ENCODE peak calls at places on chromosomes 13 and 19, in five cellular contexts. One of them, this sample, is unnamed. For H3K36me3, the result is how much of the 10 kb centered on the place peaks cover.

GRCh38 chr19:19214892-19215291 is 3.1 kb downstream of the NCAN start:
- DNase-seq in lower lobe of right lung: no peak
- DNase-seq in transverse colon: no peak
- DNase-seq in prostate gland: no peak
- DNase-seq in small intestine: no peak
- DNase-seq in this sample: no peak

GRCh38 chr13:80931766-80932165 is 590.8 kb upstream of the SPRY2 start:
- DNase-seq in lower lobe of right lung: no peak
- DNase-seq in transverse colon: no peak
- DNase-seq in prostate gland: no peak
- DNase-seq in small intestine: no peak
- DNase-seq in this sample: no peak

GRCh38 chr19:6970021-6970420 is 51.2 kb downstream of the MBD3L2B start:
- DNase-seq in lower lobe of right lung: no peak
- DNase-seq in transverse colon: no peak
- DNase-seq in prostate gland: no peak
- DNase-seq in small intestine: no peak
- DNase-seq in this sample: no peak

GRCh38 chr19:46101293-46101692 is 23.2 kb downstream of the IGFL3 start:
- DNase-seq in lower lobe of right lung: no peak
- DNase-seq in transverse colon: no peak
- DNase-seq in prostate gland: no peak
- DNase-seq in small intestine: peak
- DNase-seq in this sample: no peak

GRCh38 chr19:32458500-32459123 is 53.0 kb downstream of the DPY19L3 start:
- DNase-seq in lower lobe of right lung: no peak
- DNase-seq in transverse colon: no peak
- DNase-seq in prostate gland: no peak
- DNase-seq in small intestine: no peak
- DNase-seq in this sample: no peak

GRCh38 chr13:51764184-51765141 is 39.5 kb downstream of the DHRS12 start:
- DNase-seq in lower lobe of right lung: no peak
- DNase-seq in transverse colon: peak
- DNase-seq in prostate gland: no peak
- DNase-seq in small intestine: peak
- DNase-seq in this sample: peak

GRCh38 chr13:91955546-91956355 is 557.3 kb downstream of the GPC5 start:
- DNase-seq in lower lobe of right lung: peak
- DNase-seq in transverse colon: no peak
- DNase-seq in prostate gland: no peak
- DNase-seq in small intestine: no peak
- DNase-seq in this sample: no peak

GRCh38 chr19:30373593-30373992 is 1.4 kb downstream of the ZNF536 start:
- DNase-seq in lower lobe of right lung: no peak
- DNase-seq in transverse colon: no peak
- DNase-seq in prostate gland: no peak
- DNase-seq in small intestine: no peak
- DNase-seq in this sample: no peak

GRCh38 chr19:42234364-42234763 is 8.0 kb downstream of the GSK3A start:
- DNase-seq in lower lobe of right lung: no peak
- DNase-seq in transverse colon: no peak
- DNase-seq in prostate gland: no peak
- DNase-seq in small intestine: no peak
- DNase-seq in this sample: no peak

GRCh38 chr13:33284916-33285315 is 639 bp downstream of the STARD13 start:
- DNase-seq in lower lobe of right lung: no peak
- DNase-seq in transverse colon: no peak
- DNase-seq in prostate gland: no peak
- DNase-seq in small intestine: peak
- DNase-seq in this sample: no peak

GRCh38 chr19:18438331-18439024 is 545 bp upstream of the ISYNA1 start:
- DNase-seq in lower lobe of right lung: no peak
- DNase-seq in transverse colon: no peak
- DNase-seq in prostate gland: peak
- DNase-seq in small intestine: no peak
- DNase-seq in this sample: peak

GRCh38 chr13:21663197-21663596 is 7.7 kb upstream of the FGF9 start:
- DNase-seq in lower lobe of right lung: no peak
- DNase-seq in transverse colon: peak
- DNase-seq in prostate gland: no peak
- DNase-seq in small intestine: peak
- DNase-seq in this sample: no peak

GRCh38 chr19:45406165-45406956 is at the start of gene POLR1G:
- DNase-seq in lower lobe of right lung: peak
- DNase-seq in transverse colon: peak
- DNase-seq in prostate gland: peak
- DNase-seq in small intestine: peak
- DNase-seq in this sample: peak

GRCh38 chr19:34150558-34150957 is 21.7 kb upstream of the LSM14A start:
- DNase-seq in lower lobe of right lung: no peak
- DNase-seq in transverse colon: no peak
- DNase-seq in prostate gland: no peak
- DNase-seq in small intestine: no peak
- DNase-seq in this sample: no peak

GRCh38 chr13:83151308-83151660 is 731.0 kb downstream of the SLITRK1 start:
- DNase-seq in lower lobe of right lung: no peak
- DNase-seq in transverse colon: no peak
- DNase-seq in prostate gland: no peak
- DNase-seq in small intestine: no peak
- DNase-seq in this sample: no peak

GRCh38 chr13:109998808-109999528 is 212.6 kb upstream of the IRS2 start:
- DNase-seq in lower lobe of right lung: no peak
- DNase-seq in transverse colon: no peak
- DNase-seq in prostate gland: no peak
- DNase-seq in small intestine: no peak
- DNase-seq in this sample: no peak

GRCh38 chr19:55443045-55443823 is at the start of gene SHISA7:
- DNase-seq in lower lobe of right lung: no peak
- DNase-seq in transverse colon: no peak
- DNase-seq in prostate gland: no peak
- DNase-seq in small intestine: no peak
- DNase-seq in this sample: no peak

GRCh38 chr19:14383898-14384669 is 2.8 kb downstream of the ADGRE5 start:
- DNase-seq in lower lobe of right lung: peak
- DNase-seq in transverse colon: peak
- DNase-seq in prostate gland: no peak
- DNase-seq in small intestine: peak
- DNase-seq in this sample: no peak

GRCh38 chr19:33323093-33323820 is 20.9 kb upstream of the CEBPA start:
- DNase-seq in lower lobe of right lung: no peak
- DNase-seq in transverse colon: no peak
- DNase-seq in prostate gland: no peak
- DNase-seq in small intestine: no peak
- DNase-seq in this sample: no peak

GRCh38 chr19:46610851-46611770 is 10.0 kb downstream of the CALM3 start:
- DNase-seq in lower lobe of right lung: no peak
- DNase-seq in transverse colon: peak
- DNase-seq in prostate gland: no peak
- DNase-seq in small intestine: no peak
- DNase-seq in this sample: peak

GRCh38 chr13:98506343-98507059 is 70.4 kb downstream of the STK24 start:
- DNase-seq in lower lobe of right lung: no peak
- DNase-seq in transverse colon: no peak
- DNase-seq in prostate gland: no peak
- DNase-seq in small intestine: no peak
- DNase-seq in this sample: no peak

GRCh38 chr19:46603752-46604241 is 2.7 kb downstream of the CALM3 start:
- DNase-seq in lower lobe of right lung: peak
- DNase-seq in transverse colon: no peak
- DNase-seq in prostate gland: no peak
- DNase-seq in small intestine: peak
- DNase-seq in this sample: no peak

GRCh38 chr13:100280681-100281080 is 191.8 kb downstream of the PCCA start:
- DNase-seq in lower lobe of right lung: no peak
- DNase-seq in transverse colon: no peak
- DNase-seq in prostate gland: no peak
- DNase-seq in small intestine: no peak
- DNase-seq in this sample: no peak

GRCh38 chr19:49597703-49597974 is 6.7 kb downstream of the PRR12 start:
- DNase-seq in lower lobe of right lung: no peak
- DNase-seq in transverse colon: no peak
- DNase-seq in prostate gland: no peak
- DNase-seq in small intestine: no peak
- DNase-seq in this sample: no peak

GRCh38 chr19:49595006-49595818 is 4.2 kb downstream of the PRR12 start:
- DNase-seq in lower lobe of right lung: no peak
- DNase-seq in transverse colon: no peak
- DNase-seq in prostate gland: no peak
- DNase-seq in small intestine: no peak
- DNase-seq in this sample: no peak

GRCh38 chr19:49595819-49596404 is 4.9 kb downstream of the PRR12 start:
- DNase-seq in lower lobe of right lung: no peak
- DNase-seq in transverse colon: no peak
- DNase-seq in prostate gland: no peak
- DNase-seq in small intestine: no peak
- DNase-seq in this sample: no peak

GRCh38 chr19:49596954-49597702 is 6.1 kb downstream of the PRR12 start:
- DNase-seq in lower lobe of right lung: no peak
- DNase-seq in transverse colon: no peak
- DNase-seq in prostate gland: no peak
- DNase-seq in small intestine: no peak
- DNase-seq in this sample: no peak

GRCh38 chr19:49596407-49596806 is 5.4 kb downstream of the PRR12 start:
- DNase-seq in lower lobe of right lung: no peak
- DNase-seq in transverse colon: no peak
- DNase-seq in prostate gland: no peak
- DNase-seq in small intestine: no peak
- DNase-seq in this sample: no peak
- H3K36me3 ChIP-seq in lower lobe of right lung: half or more
- H3K36me3 ChIP-seq in transverse colon: under half
- H3K36me3 ChIP-seq in prostate gland: under half
- H3K36me3 ChIP-seq in small intestine: under half
- H3K36me3 ChIP-seq in this sample: half or more

DNA sequence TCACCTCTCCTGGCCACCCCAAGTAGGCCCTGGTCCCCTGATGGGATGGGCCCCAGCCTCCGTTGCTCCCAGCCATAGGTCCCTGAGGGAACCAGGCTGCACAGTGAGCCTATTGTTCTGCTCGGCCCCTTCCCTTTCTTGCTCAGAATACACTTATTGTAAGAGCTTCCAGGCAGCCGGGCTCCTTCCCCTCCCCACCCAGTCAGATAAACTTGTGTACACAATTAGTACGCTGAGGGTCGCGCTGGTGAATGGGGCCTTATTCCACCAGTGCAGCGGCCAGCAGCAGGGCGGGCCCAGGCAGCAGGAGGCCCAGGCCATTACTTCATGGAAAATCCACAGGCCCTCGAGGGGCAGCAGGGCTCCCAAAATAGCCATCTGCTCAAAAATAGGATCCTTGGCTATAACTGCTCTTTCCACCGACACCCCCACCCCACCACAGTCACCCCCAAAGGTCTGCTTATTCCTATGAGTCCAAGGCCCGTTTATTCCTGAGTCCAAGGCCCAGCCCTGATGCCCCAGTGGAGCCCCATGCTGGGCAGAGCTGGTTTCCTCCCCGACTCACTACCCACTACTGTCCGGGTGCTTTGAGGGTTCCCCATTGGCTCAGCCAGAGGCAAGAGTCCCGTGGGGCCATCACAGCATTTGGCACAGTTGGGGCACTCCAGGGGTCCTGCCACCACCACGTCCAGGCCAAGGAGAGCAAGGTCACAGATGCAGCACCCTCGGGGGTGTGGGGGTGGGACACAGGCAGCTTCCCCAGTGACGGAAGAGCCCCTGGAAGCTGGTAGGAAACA is 22.1 kb downstream of the CAPN12 start:
- DNase-seq in lower lobe of right lung: no peak
- DNase-seq in transverse colon: no peak
- DNase-seq in prostate gland: no peak
- DNase-seq in small intestine: no peak
- DNase-seq in this sample: peak
- H3K36me3 ChIP-seq in lower lobe of right lung: half or more
- H3K36me3 ChIP-seq in transverse colon: half or more
- H3K36me3 ChIP-seq in prostate gland: half or more
- H3K36me3 ChIP-seq in small intestine: half or more
- H3K36me3 ChIP-seq in this sample: half or more

GRCh38 chr13:30957258-30957943 is 24.9 kb downstream of the TEX26 start:
- DNase-seq in lower lobe of right lung: no peak
- DNase-seq in transverse colon: no peak
- DNase-seq in prostate gland: no peak
- DNase-seq in small intestine: no peak
- DNase-seq in this sample: no peak
- H3K36me3 ChIP-seq in lower lobe of right lung: under half
- H3K36me3 ChIP-seq in transverse colon: under half
- H3K36me3 ChIP-seq in prostate gland: under half
- H3K36me3 ChIP-seq in small intestine: under half
- H3K36me3 ChIP-seq in this sample: under half

GRCh38 chr19:8109455-8109854 is 39.9 kb downstream of the FBN3 start:
- DNase-seq in lower lobe of right lung: peak
- DNase-seq in transverse colon: no peak
- DNase-seq in prostate gland: no peak
- DNase-seq in small intestine: no peak
- DNase-seq in this sample: no peak
- H3K36me3 ChIP-seq in lower lobe of right lung: under half
- H3K36me3 ChIP-seq in transverse colon: under half
- H3K36me3 ChIP-seq in prostate gland: under half
- H3K36me3 ChIP-seq in small intestine: under half
- H3K36me3 ChIP-seq in this sample: under half